ENCODE peak calls at places on chromosomes 3 and 15, in seven cellular contexts. C, A, L, K, Q, V and Z are unnamed samples. For H3K9me3, the result is how much of the 10 kb centered on the place peaks cover.

GRCh38 chr3:169400205-169400604 is 263.3 kb downstream of the MECOM start:
- DNase-seq in C (no peak), A (no peak), L (no peak), K (no peak), Q (no peak), V (no peak), Z (no peak)

GRCh38 chr3:122974764-122975162 is 52.8 kb downstream of the SEMA5B start:
- DNase-seq in C (no peak), A (peak), L (no peak), K (peak), Q (no peak), V (no peak), Z (no peak)

GRCh38 chr15:57611938-57612337 is 20.2 kb downstream of the MYZAP start:
- DNase-seq in C (peak), A (no peak), L (peak), K (peak), Q (no peak), V (no peak), Z (no peak)

GRCh38 chr15:38809621-38810020 is 245.0 kb upstream of the RASGRP1 start:
- DNase-seq in C (no peak), A (no peak), L (no peak), K (no peak), Q (no peak), V (no peak), Z (no peak)

GRCh38 chr15:64004582-64004981 is 41.7 kb downstream of the DAPK2 start:
- DNase-seq in C (no peak), A (no peak), L (no peak), K (no peak), Q (no peak), V (no peak), Z (no peak)

GRCh38 chr3:66997560-66998074 is 490 bp upstream of the KBTBD8 start:
- DNase-seq in C (no peak), A (no peak), L (no peak), K (no peak), Q (no peak), V (peak), Z (no peak)

GRCh38 chr3:46733026-46733800 is 15.5 kb upstream of the PRSS50 start:
- DNase-seq in C (no peak), A (no peak), L (no peak), K (no peak), Q (no peak), V (no peak), Z (no peak)

GRCh38 chr15:83559310-83559966 is 94.5 kb upstream of the ADAMTSL3 start:
- DNase-seq in C (no peak), A (no peak), L (peak), K (peak), Q (no peak), V (peak), Z (no peak)

GRCh38 chr3:112092439-112093179 is 6.4 kb downstream of the C3orf52 start:
- DNase-seq in C (no peak), A (no peak), L (no peak), K (no peak), Q (no peak), V (no peak), Z (no peak)

DNA sequence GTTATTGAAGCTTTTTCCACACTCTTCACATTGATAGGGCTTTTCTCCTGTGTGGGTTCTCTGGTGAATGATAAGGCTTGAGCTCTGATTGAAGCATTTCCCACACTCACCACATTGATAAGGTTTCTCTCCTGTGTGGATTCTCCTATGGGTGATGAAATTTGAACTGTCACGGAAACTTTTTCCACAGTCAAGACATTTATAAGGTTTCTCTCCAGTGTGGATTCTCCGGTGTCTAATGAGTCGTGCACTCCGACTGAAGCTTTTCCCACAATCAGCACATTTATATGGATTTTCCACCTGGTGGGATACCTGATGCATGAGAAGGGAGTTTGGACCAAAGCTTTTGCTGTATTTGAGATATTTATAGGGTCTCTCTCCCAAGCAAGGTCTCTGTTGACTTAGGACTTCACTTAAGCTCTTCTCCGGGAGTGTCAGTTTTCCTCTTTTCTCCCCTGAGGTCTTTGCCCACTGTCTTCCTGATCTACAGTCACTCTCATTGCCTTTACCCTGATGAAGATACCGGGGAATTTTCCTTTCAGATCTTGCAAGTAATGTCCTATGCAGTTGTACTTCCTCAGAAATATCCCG is 9.4 kb downstream of the ZSCAN29 start:
- DNase-seq in C (no peak), A (no peak), L (no peak), K (no peak), Q (no peak), V (no peak), Z (no peak)
- H3K9me3 ChIP-seq in C (under half), A (under half), L (under half), K (under half), Q (under half), V (under half), Z (under half)

DNA sequence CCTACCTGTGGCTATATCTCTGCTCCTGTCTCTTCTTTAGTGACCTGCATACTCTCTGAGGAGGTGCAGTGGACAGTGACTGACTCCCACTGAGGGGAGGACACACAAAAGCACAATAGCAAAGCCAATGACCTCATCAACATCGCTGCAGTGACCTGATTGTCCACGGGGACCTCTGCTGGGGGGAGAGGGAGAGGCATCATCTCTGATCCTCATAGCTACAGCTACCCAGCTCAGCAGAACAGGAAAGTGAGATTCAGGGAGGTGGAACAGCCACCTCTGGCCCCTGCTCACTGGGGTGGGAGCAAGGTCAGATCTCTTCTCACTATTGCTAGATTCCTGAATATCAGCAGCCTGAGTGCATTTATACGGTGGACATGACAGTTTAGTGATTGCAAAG is 179.2 kb downstream of the ATP10A start:
- DNase-seq in C (no peak), A (no peak), L (no peak), K (no peak), Q (no peak), V (no peak), Z (no peak)
- H3K9me3 ChIP-seq in C (under half), A (under half), L (under half), K (under half), Q (under half), V (under half), Z (under half)

DNA sequence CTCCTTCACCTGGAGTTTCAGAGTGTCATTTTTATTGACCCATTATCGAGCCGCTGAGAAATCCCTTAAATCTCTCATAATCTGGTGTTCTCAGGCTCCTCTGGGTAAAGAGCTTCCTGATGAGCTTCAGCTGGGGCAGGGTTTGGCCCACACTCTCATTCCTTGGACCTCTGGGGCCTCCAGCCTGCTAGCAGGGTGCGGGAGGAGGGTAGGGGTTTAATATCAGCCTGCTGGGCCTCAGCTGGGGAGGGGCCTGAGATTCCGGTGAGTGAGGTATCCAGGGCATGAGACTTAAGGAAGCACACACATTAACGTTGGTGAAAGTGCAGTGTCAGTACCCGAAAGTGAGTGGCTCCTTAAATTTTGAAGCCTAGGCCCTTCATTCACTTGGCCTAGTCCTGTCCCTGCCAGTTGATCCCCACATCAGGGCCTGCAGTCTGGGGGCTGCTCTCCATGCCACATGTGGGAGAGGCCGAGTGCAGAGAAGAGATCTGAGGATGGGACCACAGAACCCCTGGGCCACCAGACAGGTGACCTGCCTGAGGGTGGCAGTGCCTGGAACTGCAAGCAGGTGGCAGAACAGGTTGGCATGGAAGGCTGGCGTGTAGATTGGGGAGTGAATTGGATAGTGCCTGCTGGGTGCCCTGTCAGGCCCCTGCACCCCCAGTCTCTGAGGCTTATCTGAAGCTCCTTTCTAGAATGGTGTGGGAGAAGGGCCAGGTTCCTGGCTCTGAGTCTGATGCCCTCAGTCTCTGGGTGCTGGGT is 16.1 kb downstream of the C3orf18 start:
- DNase-seq in C (no peak), A (no peak), L (no peak), K (no peak), Q (no peak), V (no peak), Z (no peak)
- H3K9me3 ChIP-seq in C (under half), A (under half), L (under half), K (under half), Q (under half), V (under half), Z (under half)

GRCh38 chr3:127328391-127328790 is 40.5 kb upstream of the PRR20G start:
- DNase-seq in C (no peak), A (no peak), L (no peak), K (no peak), Q (no peak), V (no peak), Z (no peak)

GRCh38 chr3:127325630-127325961 is 37.8 kb upstream of the PRR20G start:
- DNase-seq in C (no peak), A (no peak), L (no peak), K (no peak), Q (no peak), V (no peak), Z (no peak)

GRCh38 chr3:127329647-127330285 is 41.9 kb upstream of the PRR20G start:
- DNase-seq in C (no peak), A (no peak), L (no peak), K (no peak), Q (no peak), V (no peak), Z (no peak)

GRCh38 chr3:127326341-127326740 is 38.5 kb upstream of the PRR20G start:
- DNase-seq in C (no peak), A (no peak), L (no peak), K (no peak), Q (no peak), V (no peak), Z (no peak)

GRCh38 chr3:127330385-127330784 is 42.5 kb upstream of the PRR20G start:
- DNase-seq in C (no peak), A (no peak), L (no peak), K (no peak), Q (no peak), V (no peak), Z (no peak)
- H3K9me3 ChIP-seq in C (under half), A (under half), L (under half), K (under half), Q (under half), V (under half), Z (under half)

GRCh38 chr15:79922512-79923067 is 25.8 kb upstream of the MTHFS start:
- DNase-seq in C (no peak), A (no peak), L (no peak), K (no peak), Q (peak), V (no peak), Z (no peak)

GRCh38 chr15:79918278-79918677 is 21.5 kb upstream of the MTHFS start:
- DNase-seq in C (no peak), A (no peak), L (no peak), K (no peak), Q (peak), V (no peak), Z (no peak)

GRCh38 chr15:79916424-79916823 is 19.6 kb upstream of the MTHFS start:
- DNase-seq in C (no peak), A (no peak), L (no peak), K (no peak), Q (no peak), V (no peak), Z (no peak)

GRCh38 chr15:79919749-79920511 is 23.1 kb upstream of the MTHFS start:
- DNase-seq in C (no peak), A (no peak), L (no peak), K (no peak), Q (no peak), V (no peak), Z (no peak)

DNA sequence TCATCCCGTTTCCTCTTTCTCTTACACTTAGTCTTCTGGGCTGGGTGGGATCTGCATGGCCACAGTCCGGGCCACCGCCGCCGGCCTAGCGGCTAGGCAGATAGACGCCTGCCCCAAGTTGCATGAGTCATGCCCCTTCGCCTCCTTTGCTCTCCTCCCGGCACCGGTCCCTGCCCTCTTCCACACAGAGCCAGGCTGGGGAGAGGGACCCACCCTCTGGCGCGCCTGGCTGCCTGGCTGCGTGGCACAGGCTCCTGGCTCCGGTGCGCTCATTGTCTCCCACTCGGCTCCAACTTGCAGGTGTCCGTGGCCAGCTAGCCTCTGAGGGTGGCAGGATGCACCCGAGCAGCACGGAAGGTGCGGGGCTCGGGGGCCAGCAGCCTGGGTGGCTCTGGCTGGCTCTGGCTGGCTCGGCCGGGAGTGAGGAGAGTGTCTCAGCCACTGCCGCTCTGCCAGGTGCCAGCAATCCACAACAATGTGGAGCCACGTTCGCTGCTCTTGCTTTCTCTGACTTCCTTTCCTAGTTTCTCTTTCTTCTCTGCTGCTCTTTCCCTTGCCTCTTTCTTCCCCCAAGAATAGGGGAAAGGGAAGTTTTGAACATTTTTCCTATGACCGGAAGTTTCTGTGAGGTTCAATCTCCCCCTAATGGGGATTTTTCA is 22.4 kb upstream of the MTHFS start:
- DNase-seq in C (no peak), A (no peak), L (no peak), K (no peak), Q (no peak), V (no peak), Z (no peak)
- H3K9me3 ChIP-seq in C (under half), A (half or more), L (under half), K (under half), Q (under half), V (under half), Z (under half)

DNA sequence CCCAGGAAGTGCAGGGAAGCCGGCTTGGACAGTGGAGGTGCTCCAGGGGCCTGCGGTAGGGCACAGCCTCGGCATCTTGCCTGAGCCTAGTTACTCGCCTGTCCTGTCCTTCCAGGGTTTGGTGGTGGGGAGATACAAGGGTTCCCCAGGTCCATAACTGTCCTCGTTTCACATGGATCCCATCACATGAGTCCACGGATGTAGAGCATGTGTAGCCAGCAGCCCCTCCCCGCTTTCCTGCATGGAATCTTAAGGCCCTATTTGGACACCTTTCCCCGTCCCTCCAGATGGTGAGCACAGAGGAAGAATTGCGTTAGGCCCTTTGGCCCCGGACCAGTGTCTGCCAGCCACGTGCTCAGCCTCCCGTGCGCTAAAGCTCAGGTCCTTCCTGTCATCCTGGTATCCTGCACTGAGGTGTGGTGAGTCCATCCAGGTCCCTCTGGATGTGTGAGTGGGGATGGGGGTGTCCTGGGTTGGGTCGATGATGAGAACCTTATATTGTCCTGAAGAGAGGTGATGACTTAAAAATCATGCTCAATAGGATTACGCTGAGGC is 230.4 kb downstream of the SNRPN start:
- DNase-seq in C (peak), A (no peak), L (no peak), K (no peak), Q (no peak), V (no peak), Z (no peak)
- H3K9me3 ChIP-seq in C (under half), A (under half), L (under half), K (under half), Q (under half), V (under half), Z (under half)

DNA sequence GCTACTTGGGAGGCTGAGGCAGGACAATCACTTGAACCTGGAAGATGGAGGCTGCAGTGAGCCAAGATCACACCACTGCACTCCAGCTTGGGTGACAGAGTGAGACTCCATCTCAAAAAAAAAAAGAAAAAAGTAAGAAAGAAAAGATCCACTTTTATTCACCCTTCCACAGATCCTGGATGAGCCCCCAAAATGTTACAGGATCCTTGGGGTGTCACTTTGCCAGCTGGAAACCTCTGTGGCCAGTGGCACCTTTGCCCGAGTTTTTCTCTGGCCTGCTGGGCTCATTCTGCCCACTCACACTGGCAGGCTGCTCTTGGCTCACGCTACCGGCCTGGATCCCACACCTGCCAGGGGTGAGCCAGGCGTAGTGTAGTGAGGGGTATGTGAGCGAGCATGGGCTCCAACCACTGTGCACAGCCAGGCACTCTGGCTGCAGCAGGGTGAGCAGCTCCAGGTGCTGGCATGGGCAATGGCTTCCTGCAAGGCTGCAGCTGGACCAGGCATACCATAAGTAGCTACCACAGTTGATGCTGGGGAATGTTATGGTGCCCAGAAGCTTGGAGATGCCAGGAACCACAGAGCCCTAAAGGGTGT is 57.8 kb upstream of the C15orf39 start:
- DNase-seq in C (no peak), A (no peak), L (no peak), K (no peak), Q (no peak), V (no peak), Z (no peak)
- H3K9me3 ChIP-seq in C (under half), A (under half), L (under half), K (under half), Q (under half), V (under half), Z (under half)

GRCh38 chr3:197239857-197240256 is 58.6 kb downstream of the DLG1 start:
- DNase-seq in C (no peak), A (no peak), L (no peak), K (no peak), Q (no peak), V (no peak), Z (no peak)

GRCh38 chr3:197238842-197239241 is 59.6 kb downstream of the DLG1 start:
- DNase-seq in C (no peak), A (no peak), L (no peak), K (no peak), Q (no peak), V (no peak), Z (no peak)

GRCh38 chr3:197241173-197241572 is 57.2 kb downstream of the DLG1 start:
- DNase-seq in C (no peak), A (no peak), L (no peak), K (no peak), Q (no peak), V (no peak), Z (no peak)

GRCh38 chr3:197244751-197245150 is 53.7 kb downstream of the DLG1 start:
- DNase-seq in C (no peak), A (no peak), L (no peak), K (no peak), Q (no peak), V (no peak), Z (no peak)

DNA sequence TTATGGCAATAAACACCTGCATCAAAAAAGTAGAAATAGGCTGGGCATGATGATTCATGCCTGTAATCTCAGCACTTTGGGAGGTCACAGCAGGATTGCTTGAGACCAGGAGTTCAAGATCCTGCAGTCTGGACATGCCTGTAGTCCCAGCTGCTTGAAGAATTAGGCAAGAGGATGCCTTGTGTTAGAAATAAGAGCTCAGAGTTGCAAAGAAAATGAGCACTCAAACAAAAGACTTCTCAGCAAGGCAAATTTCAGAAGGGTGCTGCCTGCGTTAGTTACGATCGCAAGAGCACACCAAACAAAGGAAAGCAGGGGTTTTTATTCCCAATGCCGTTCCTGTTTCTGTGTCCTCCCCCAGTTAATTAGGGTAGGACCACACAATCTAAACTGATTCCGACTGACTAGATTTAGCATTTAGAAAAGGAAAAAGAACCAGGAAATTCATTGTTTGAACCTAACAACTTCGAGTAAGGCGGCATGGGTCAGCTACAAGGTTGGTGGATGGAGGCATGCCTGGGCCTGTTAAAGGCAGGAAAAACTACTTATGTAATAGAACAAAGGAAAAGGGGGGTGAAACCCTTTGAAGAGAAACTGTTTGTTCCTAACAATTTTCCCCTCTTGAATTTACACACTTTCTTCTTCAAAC is 55.5 kb downstream of the DLG1 start:
- DNase-seq in C (no peak), A (no peak), L (no peak), K (no peak), Q (no peak), V (no peak), Z (no peak)
- H3K9me3 ChIP-seq in C (under half), A (under half), L (under half), K (under half), Q (under half), V (under half), Z (under half)

GRCh38 chr15:75145027-75145841 is 56.4 kb upstream of the C15orf39 start:
- DNase-seq in C (no peak), A (no peak), L (no peak), K (peak), Q (no peak), V (no peak), Z (no peak)
- H3K9me3 ChIP-seq in C (under half), A (under half), L (under half), K (under half), Q (under half), V (under half), Z (under half)